ENCODE peak calls at places on chromosomes 12 and 14, in four cellular contexts. One of them, this sample, is unnamed.

GRCh38 chr12:76551482-76551888 is 8.1 kb downstream of the OSBPL8 start:
- DNase-seq in psoas muscle: no peak
- DNase-seq in hepatocyte: no peak
- DNase-seq in CD4-positive, alpha-beta memory T cell: no peak
- DNase-seq in this sample: no peak

GRCh38 chr14:34252227-34252626 is 209.8 kb downstream of the SPTSSA start:
- DNase-seq in psoas muscle: no peak
- DNase-seq in hepatocyte: no peak
- DNase-seq in CD4-positive, alpha-beta memory T cell: no peak
- DNase-seq in this sample: peak; percentile 77

GRCh38 chr14:26722258-26722657 is 124.4 kb upstream of the NOVA1 start:
- DNase-seq in psoas muscle: no peak
- DNase-seq in hepatocyte: no peak
- DNase-seq in CD4-positive, alpha-beta memory T cell: no peak
- DNase-seq in this sample: no peak

GRCh38 chr12:111404362-111405148 is 1.2 kb upstream of the SH2B3 start:
- DNase-seq in psoas muscle: no peak
- DNase-seq in hepatocyte: peak; percentile 71
- DNase-seq in CD4-positive, alpha-beta memory T cell: peak; percentile 42
- DNase-seq in this sample: no peak

GRCh38 chr12:72282721-72283120 is 10.6 kb downstream of the TRHDE start:
- DNase-seq in psoas muscle: no peak
- DNase-seq in hepatocyte: peak; percentile 30
- DNase-seq in CD4-positive, alpha-beta memory T cell: no peak
- DNase-seq in this sample: no peak

GRCh38 chr12:25276199-25276937 is 25.6 kb upstream of the KRAS start:
- DNase-seq in psoas muscle: no peak
- DNase-seq in hepatocyte: peak; percentile 85
- DNase-seq in CD4-positive, alpha-beta memory T cell: no peak
- DNase-seq in this sample: peak; percentile 91

GRCh38 chr14:101761881-101762529 is 496 bp downstream of the PPP2R5C start:
- DNase-seq in psoas muscle: no peak
- DNase-seq in hepatocyte: peak; percentile 65
- DNase-seq in CD4-positive, alpha-beta memory T cell: peak; percentile 51
- DNase-seq in this sample: no peak

GRCh38 chr12:41274643-41275042 is 86.5 kb downstream of the PDZRN4 start:
- DNase-seq in psoas muscle: no peak
- DNase-seq in hepatocyte: no peak
- DNase-seq in CD4-positive, alpha-beta memory T cell: no peak
- DNase-seq in this sample: no peak

GRCh38 chr14:61889914-61890351 is 127.7 kb downstream of the SNAPC1 start:
- DNase-seq in psoas muscle: no peak
- DNase-seq in hepatocyte: no peak
- DNase-seq in CD4-positive, alpha-beta memory T cell: peak; percentile 39
- DNase-seq in this sample: no peak

GRCh38 chr12:47828967-47829482 is 9.3 kb upstream of the HDAC7 start:
- DNase-seq in psoas muscle: peak; percentile 83
- DNase-seq in hepatocyte: peak; percentile 75
- DNase-seq in CD4-positive, alpha-beta memory T cell: no peak
- DNase-seq in this sample: no peak

GRCh38 chr12:16609140-16609539 is 3.2 kb upstream of the LMO3 start:
- DNase-seq in psoas muscle: no peak
- DNase-seq in hepatocyte: no peak
- DNase-seq in CD4-positive, alpha-beta memory T cell: no peak
- DNase-seq in this sample: no peak

GRCh38 chr14:91138511-91139359 is 24.9 kb downstream of the DGLUCY start:
- DNase-seq in psoas muscle: no peak
- DNase-seq in hepatocyte: no peak
- DNase-seq in CD4-positive, alpha-beta memory T cell: peak; percentile 40
- DNase-seq in this sample: no peak

GRCh38 chr14:55624913-55625312 is 44.9 kb downstream of the KTN1 start:
- DNase-seq in psoas muscle: no peak
- DNase-seq in hepatocyte: no peak
- DNase-seq in CD4-positive, alpha-beta memory T cell: no peak
- DNase-seq in this sample: no peak

GRCh38 chr14:57139173-57139572 is 129.5 kb downstream of the EXOC5 start:
- DNase-seq in psoas muscle: no peak
- DNase-seq in hepatocyte: no peak
- DNase-seq in CD4-positive, alpha-beta memory T cell: no peak
- DNase-seq in this sample: no peak

GRCh38 chr12:58465418-58465817 is 454.9 kb downstream of the LRIG3 start:
- DNase-seq in psoas muscle: no peak
- DNase-seq in hepatocyte: no peak
- DNase-seq in CD4-positive, alpha-beta memory T cell: no peak
- DNase-seq in this sample: no peak

GRCh38 chr14:21525995-21526671 is at the start of gene SALL2:
- DNase-seq in psoas muscle: peak; percentile 68
- DNase-seq in hepatocyte: peak; percentile 90
- DNase-seq in CD4-positive, alpha-beta memory T cell: peak; percentile 44
- DNase-seq in this sample: no peak

GRCh38 chr12:119114294-119114693 is 64.4 kb upstream of the HSPB8 start:
- DNase-seq in psoas muscle: no peak
- DNase-seq in hepatocyte: no peak
- DNase-seq in CD4-positive, alpha-beta memory T cell: no peak
- DNase-seq in this sample: no peak

GRCh38 chr14:72573725-72574426 is 320.0 kb downstream of the DPF3 start:
- DNase-seq in psoas muscle: no peak
- DNase-seq in hepatocyte: no peak
- DNase-seq in CD4-positive, alpha-beta memory T cell: no peak
- DNase-seq in this sample: no peak

GRCh38 chr12:31322651-31323248 is 3.2 kb downstream of the SINHCAF start:
- DNase-seq in psoas muscle: no peak
- DNase-seq in hepatocyte: peak; percentile 36
- DNase-seq in CD4-positive, alpha-beta memory T cell: no peak
- DNase-seq in this sample: peak; percentile 30

GRCh38 chr12:58655375-58655774 is 264.9 kb downstream of the LRIG3 start:
- DNase-seq in psoas muscle: no peak
- DNase-seq in hepatocyte: no peak
- DNase-seq in CD4-positive, alpha-beta memory T cell: no peak
- DNase-seq in this sample: no peak

GRCh38 chr12:3293446-3294161 is 197.4 kb upstream of the PRMT8 start:
- DNase-seq in psoas muscle: no peak
- DNase-seq in hepatocyte: no peak
- DNase-seq in CD4-positive, alpha-beta memory T cell: no peak
- DNase-seq in this sample: no peak

GRCh38 chr14:32403688-32404087 is 74.6 kb downstream of the AKAP6 start:
- DNase-seq in psoas muscle: no peak
- DNase-seq in hepatocyte: no peak
- DNase-seq in CD4-positive, alpha-beta memory T cell: no peak
- DNase-seq in this sample: no peak

GRCh38 chr14:95892142-95892541 is 15.5 kb downstream of the TUNAR start:
- DNase-seq in psoas muscle: no peak
- DNase-seq in hepatocyte: no peak
- DNase-seq in CD4-positive, alpha-beta memory T cell: no peak
- DNase-seq in this sample: no peak

GRCh38 chr14:45253070-45253753 is at the start of gene MIS18BP1:
- DNase-seq in psoas muscle: peak; percentile 96
- DNase-seq in hepatocyte: peak; percentile 97
- DNase-seq in CD4-positive, alpha-beta memory T cell: peak; percentile 92
- DNase-seq in this sample: peak; percentile 92

GRCh38 chr12:26790645-26790994 is 42.4 kb downstream of the ITPR2 start:
- DNase-seq in psoas muscle: no peak
- DNase-seq in hepatocyte: no peak
- DNase-seq in CD4-positive, alpha-beta memory T cell: no peak
- DNase-seq in this sample: no peak

GRCh38 chr12:3752741-3753486 is at the start of gene CRACR2A:
- DNase-seq in psoas muscle: peak; percentile 72
- DNase-seq in hepatocyte: peak; percentile 83
- DNase-seq in CD4-positive, alpha-beta memory T cell: peak; percentile 83
- DNase-seq in this sample: peak; percentile 18

GRCh38 chr12:4046150-4046845 is 173.1 kb upstream of the PARP11 start:
- DNase-seq in psoas muscle: no peak
- DNase-seq in hepatocyte: no peak
- DNase-seq in CD4-positive, alpha-beta memory T cell: no peak
- DNase-seq in this sample: no peak

GRCh38 chr14:96213871-96214465 is 9.3 kb downstream of the BDKRB2 start:
- DNase-seq in psoas muscle: no peak
- DNase-seq in hepatocyte: no peak
- DNase-seq in CD4-positive, alpha-beta memory T cell: no peak
- DNase-seq in this sample: no peak

GRCh38 chr12:47793015-47793681 is 20.1 kb downstream of the SLC48A1 start:
- DNase-seq in psoas muscle: no peak
- DNase-seq in hepatocyte: no peak
- DNase-seq in CD4-positive, alpha-beta memory T cell: no peak
- DNase-seq in this sample: no peak

GRCh38 chr14:90538716-90539495 is 142.1 kb downstream of the CALM1 start:
- DNase-seq in psoas muscle: no peak
- DNase-seq in hepatocyte: no peak
- DNase-seq in CD4-positive, alpha-beta memory T cell: no peak
- DNase-seq in this sample: no peak

GRCh38 chr14:76772300-76773187 is 11.3 kb downstream of the VASH1 start:
- DNase-seq in psoas muscle: peak; percentile 46
- DNase-seq in hepatocyte: peak; percentile 65
- DNase-seq in CD4-positive, alpha-beta memory T cell: no peak
- DNase-seq in this sample: no peak

GRCh38 chr14:33862261-33862802 is 88.5 kb downstream of the EGLN3 start:
- DNase-seq in psoas muscle: no peak
- DNase-seq in hepatocyte: no peak
- DNase-seq in CD4-positive, alpha-beta memory T cell: no peak
- DNase-seq in this sample: no peak

DNA sequence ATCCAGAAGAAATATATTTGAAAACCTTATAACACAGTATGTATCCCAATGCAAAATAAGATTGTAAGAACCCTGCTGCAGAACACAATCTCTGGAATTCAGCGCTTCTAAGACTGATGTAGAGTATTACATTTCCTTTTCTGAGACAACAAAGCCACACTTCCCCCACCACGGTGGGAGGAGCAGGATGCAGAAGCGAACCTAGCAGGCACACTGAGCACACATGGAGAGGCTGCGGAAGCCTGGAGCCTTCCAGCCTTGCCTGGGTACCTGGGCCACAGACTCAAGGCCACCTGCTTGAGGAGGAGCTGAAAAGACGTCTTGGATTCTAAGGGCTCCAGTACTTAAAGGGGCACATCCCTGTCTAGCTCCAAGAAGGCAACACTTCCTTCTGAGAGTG is 46.4 kb downstream of the TCHP start:
- DNase-seq in psoas muscle: no peak
- DNase-seq in hepatocyte: no peak
- DNase-seq in CD4-positive, alpha-beta memory T cell: no peak
- DNase-seq in this sample: no peak
- H3K27ac ChIP-seq in psoas muscle: peak overlapping the region; percentile 50
- H3K27ac ChIP-seq in hepatocyte: no peak overlapping the region
- H3K27ac ChIP-seq in CD4-positive, alpha-beta memory T cell: no peak overlapping the region
- H3K27ac ChIP-seq in this sample: no peak overlapping the region

DNA sequence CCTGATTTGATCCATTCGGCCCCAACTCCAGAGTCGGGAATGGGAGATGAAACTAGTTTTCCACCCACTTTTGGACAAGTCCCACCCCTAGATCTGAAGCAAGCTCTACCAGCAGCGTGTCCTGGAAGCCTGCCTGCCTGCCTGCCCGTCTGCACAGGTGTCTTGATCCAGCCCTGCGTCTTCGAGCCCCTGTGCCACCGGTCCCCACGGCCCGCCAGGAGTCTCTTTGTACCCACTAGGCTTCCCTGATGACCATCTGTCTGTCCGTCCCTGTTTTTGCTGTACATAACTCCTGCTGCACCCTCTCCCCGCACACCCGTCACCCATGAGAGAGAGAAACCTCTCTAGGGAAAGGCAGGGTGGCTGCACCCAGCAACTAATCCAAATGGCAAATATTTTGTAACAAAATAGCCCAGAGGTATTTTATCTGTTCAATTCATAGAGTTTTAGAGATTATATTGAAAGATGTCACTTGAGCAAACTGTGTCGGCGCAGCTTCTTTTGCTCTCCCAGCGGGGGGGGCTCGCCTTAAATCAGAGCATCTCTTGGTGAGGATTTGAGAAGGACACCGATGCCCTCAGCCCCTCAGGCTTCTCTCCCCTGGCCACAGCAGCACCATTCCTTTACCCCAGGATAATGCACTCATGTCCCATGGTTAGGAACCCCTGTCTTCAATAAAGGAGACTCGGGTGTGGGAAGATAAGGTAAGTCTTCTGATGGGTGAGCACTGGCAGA is 35.8 kb downstream of the SLC6A12 start:
- DNase-seq in psoas muscle: no peak
- DNase-seq in hepatocyte: no peak
- DNase-seq in CD4-positive, alpha-beta memory T cell: no peak
- DNase-seq in this sample: no peak
- H3K4me1 ChIP-seq in psoas muscle: peaks cover 9% of the 10 kb centered on the region
- H3K4me1 ChIP-seq in hepatocyte: no peaks in the 10 kb centered on the region
- H3K4me1 ChIP-seq in CD4-positive, alpha-beta memory T cell: no peaks in the 10 kb centered on the region
- H3K4me1 ChIP-seq in this sample: no peaks in the 10 kb centered on the region

DNA sequence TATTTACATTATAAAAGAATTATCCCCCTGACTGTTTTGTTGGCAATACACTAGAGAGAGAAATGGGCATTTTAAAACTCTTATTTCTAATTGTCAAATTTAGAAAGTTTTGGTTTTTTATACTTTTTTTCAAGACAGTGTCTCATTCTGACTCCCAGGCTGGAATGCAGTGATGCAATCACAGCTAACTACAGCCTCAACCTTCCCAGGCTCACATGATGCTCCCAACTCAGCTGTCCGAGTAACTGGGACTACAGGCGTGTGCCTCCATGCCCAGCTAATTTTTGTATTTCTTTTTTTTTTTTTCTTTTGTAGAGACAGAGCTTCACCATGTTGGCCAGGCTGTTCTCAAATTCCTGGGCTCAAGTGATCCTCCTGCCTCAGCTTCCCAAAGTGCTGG is 8.3 kb upstream of the OR11H6 start:
- DNase-seq in psoas muscle: no peak
- DNase-seq in hepatocyte: no peak
- DNase-seq in CD4-positive, alpha-beta memory T cell: no peak
- DNase-seq in this sample: no peak
- H3K27ac ChIP-seq in psoas muscle: no peak overlapping the region
- H3K27ac ChIP-seq in hepatocyte: no peak overlapping the region
- H3K27ac ChIP-seq in CD4-positive, alpha-beta memory T cell: no peak overlapping the region
- H3K27ac ChIP-seq in this sample: no peak overlapping the region

GRCh38 chr14:49861581-49861922 is 9.0 kb upstream of the NEMF start:
- DNase-seq in psoas muscle: peak; percentile 59
- DNase-seq in hepatocyte: peak; percentile 72
- DNase-seq in CD4-positive, alpha-beta memory T cell: no peak
- DNase-seq in this sample: peak; percentile 75

GRCh38 chr14:49860988-49861387 is 8.4 kb upstream of the NEMF start:
- DNase-seq in psoas muscle: no peak
- DNase-seq in hepatocyte: no peak
- DNase-seq in CD4-positive, alpha-beta memory T cell: no peak
- DNase-seq in this sample: no peak

GRCh38 chr14:49861923-49862673 is 9.5 kb upstream of the NEMF start:
- DNase-seq in psoas muscle: peak; percentile 79
- DNase-seq in hepatocyte: peak; percentile 93
- DNase-seq in CD4-positive, alpha-beta memory T cell: peak; percentile 91
- DNase-seq in this sample: peak; percentile 87

GRCh38 chr14:49857427-49858003 is 4.9 kb upstream of the NEMF start:
- DNase-seq in psoas muscle: no peak
- DNase-seq in hepatocyte: no peak
- DNase-seq in CD4-positive, alpha-beta memory T cell: no peak
- DNase-seq in this sample: no peak

DNA sequence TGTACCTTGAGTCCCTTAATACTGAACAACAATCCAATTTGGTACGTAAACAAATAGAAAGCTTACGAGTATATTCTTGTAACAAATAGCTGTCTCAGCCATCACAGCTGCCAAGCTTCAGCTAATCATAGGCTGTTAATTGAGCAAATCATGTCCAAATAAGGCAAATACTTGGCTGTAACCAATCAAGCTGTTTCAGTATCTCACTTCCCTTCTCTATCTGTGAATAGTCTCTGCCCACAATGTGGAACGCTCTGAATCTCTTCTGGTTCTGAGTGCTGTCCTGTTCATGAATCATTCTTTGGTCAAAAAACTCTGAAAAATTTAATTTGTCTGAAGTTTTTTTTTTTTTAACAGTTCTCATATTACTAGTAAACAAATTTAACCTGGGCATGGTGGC is 5.8 kb upstream of the NEMF start:
- DNase-seq in psoas muscle: no peak
- DNase-seq in hepatocyte: no peak
- DNase-seq in CD4-positive, alpha-beta memory T cell: no peak
- DNase-seq in this sample: no peak
- H3K4me1 ChIP-seq in psoas muscle: peaks cover 9% of the 10 kb centered on the region
- H3K4me1 ChIP-seq in hepatocyte: peaks cover 6% of the 10 kb centered on the region
- H3K4me1 ChIP-seq in CD4-positive, alpha-beta memory T cell: peaks cover 18% of the 10 kb centered on the region
- H3K4me1 ChIP-seq in this sample: no peaks in the 10 kb centered on the region